ENCODE peak calls at places on chromosomes 4 and X, in eight cellular contexts. A is ELR, R is activated T-cell treated with anti-CD3 and anti-CD28 coated beads for 48 hours, M is brain microvascular endothelial cell, E is ACHN, G is sigmoid colon, I is HFF-Myc, X is WTC11. Y is an unnamed sample.

GRCh38 chrX:145484740-145485139 is 237.4 kb downstream of the SPANXN1 start:
- DNase-seq in A (no peak), R (no peak), M (no peak), E (no peak), G (no peak), I (no peak), X (no peak), Y (no peak)

GRCh38 chrX:2710041-2710471 is 19.0 kb downstream of the CD99 start:
- DNase-seq in A (peak; percentile 89), R (no peak), M (peak; percentile 78), E (peak; percentile 20), G (peak; percentile 74), I (peak; percentile 81), X (no peak), Y (no peak)

GRCh38 chr4:81594495-81595169 is 122.9 kb upstream of the RASGEF1B start:
- DNase-seq in A (no peak), R (no peak), M (no peak), E (no peak), G (no peak), I (no peak), X (no peak), Y (no peak)

GRCh38 chr4:177308125-177308524 is 1.5 kb upstream of the NEIL3 start:
- DNase-seq in A (peak; percentile 70), R (no peak), M (peak; percentile 12), E (peak; percentile 86), G (no peak), I (peak; percentile 41), X (no peak), Y (no peak)

GRCh38 chr4:71554025-71554424 is 215.2 kb downstream of the SLC4A4 start:
- DNase-seq in A (no peak), R (no peak), M (no peak), E (no peak), G (no peak), I (no peak), X (no peak), Y (no peak)

GRCh38 chr4:123345924-123346300 is 50.7 kb upstream of the SPRY1 start:
- DNase-seq in A (no peak), R (no peak), M (no peak), E (no peak), G (no peak), I (no peak), X (no peak), Y (no peak)

GRCh38 chr4:184003433-184003832 is 98.3 kb downstream of the STOX2 start:
- DNase-seq in A (no peak), R (no peak), M (no peak), E (no peak), G (no peak), I (no peak), X (no peak), Y (no peak)

GRCh38 chr4:111234939-111235338 is 612.1 kb upstream of the PITX2 start:
- DNase-seq in A (no peak), R (no peak), M (no peak), E (no peak), G (no peak), I (no peak), X (no peak), Y (no peak)

GRCh38 chr4:2834001-2834921 is 9.4 kb upstream of the ADD1 start:
- DNase-seq in A (no peak), R (no peak), M (no peak), E (no peak), G (peak; percentile 56), I (no peak), X (no peak), Y (no peak)

GRCh38 chr4:21769404-21770147 is 179.0 kb downstream of the KCNIP4 start:
- DNase-seq in A (peak; percentile 89), R (no peak), M (peak; percentile 72), E (peak; percentile 44), G (no peak), I (no peak), X (no peak), Y (no peak)

GRCh38 chr4:102076622-102077021 is 268.7 kb downstream of the SLC39A8 start:
- DNase-seq in A (peak; percentile 12), R (no peak), M (no peak), E (no peak), G (no peak), I (no peak), X (no peak), Y (no peak)

GRCh38 chr4:116400480-116400879 is 684.9 kb downstream of the TRAM1L1 start:
- DNase-seq in A (peak; percentile 38), R (no peak), M (peak; percentile 13), E (peak; percentile 2), G (no peak), I (no peak), X (no peak), Y (no peak)

GRCh38 chr4:169612869-169613859 is 781 bp upstream of the NEK1 start:
- DNase-seq in A (peak; percentile 82), R (peak; percentile 49), M (peak; percentile 82), E (peak; percentile 80), G (peak; percentile 87), I (no peak), X (peak; percentile 77), Y (peak; percentile 42)

GRCh38 chrX:989959-990510 is 222.4 kb downstream of the CRLF2 start:
- DNase-seq in A (peak; percentile 80), R (no peak), M (peak; percentile 95), E (no peak), G (peak; percentile 96), I (peak; percentile 91), X (no peak), Y (no peak)

GRCh38 chr4:38461342-38461741 is 202.7 kb upstream of the KLF3 start:
- DNase-seq in A (peak; percentile 3), R (no peak), M (no peak), E (no peak), G (no peak), I (no peak), X (no peak), Y (no peak)

GRCh38 chrX:107508925-107509324 is 59.5 kb downstream of the FRMPD3 start:
- DNase-seq in A (no peak), R (no peak), M (no peak), E (no peak), G (no peak), I (no peak), X (no peak), Y (no peak)

Y was measured in NT2/D1.